ENCODE peak calls at places on chromosomes 5 and 9, in eight cellular contexts. G is CD8-positive, alpha-beta T cell; F is transverse colon; Y is brain microvascular endothelial cell; V is osteoblast; Z is right lobe of liver; W is AG04450; S is spleen. X is an unnamed sample.

GRCh38 chr9:89837911-89838310 is 233.1 kb downstream of the GADD45G start:
- DNase-seq in G (no peak), F (no peak), Y (no peak), V (no peak), Z (no peak), W (no peak), S (no peak), X (no peak)

GRCh38 chr5:103755974-103756373 is 193.4 kb upstream of the NUDT12 start:
- DNase-seq in G (no peak), F (no peak), Y (no peak), V (no peak), Z (no peak), W (no peak), S (no peak), X (no peak)

GRCh38 chr9:70110194-70111041 is 66.8 kb downstream of the MAMDC2 start:
- DNase-seq in G (no peak), F (no peak), Y (no peak), V (no peak), Z (no peak), W (no peak), S (no peak), X (no peak)

GRCh38 chr9:93097496-93098205 is 1.6 kb downstream of the CARD19 start:
- DNase-seq in G (no peak), F (peak; percentile 42), Y (no peak), V (peak; percentile 79), Z (no peak), W (no peak), S (peak; percentile 86), X (no peak)

GRCh38 chr5:131581710-131582109 is 53.3 kb downstream of the RAPGEF6 start:
- DNase-seq in G (no peak), F (no peak), Y (no peak), V (no peak), Z (no peak), W (no peak), S (no peak), X (no peak)

GRCh38 chr5:54217826-54218503 is 92.4 kb downstream of the ARL15 start:
- DNase-seq in G (no peak), F (no peak), Y (peak; percentile 65), V (no peak), Z (no peak), W (peak; percentile 60), S (no peak), X (peak; percentile 50)

GRCh38 chr5:59038169-59039002 is 455.5 kb downstream of the RAB3C start:
- DNase-seq in G (no peak), F (no peak), Y (no peak), V (peak; percentile 55), Z (peak; percentile 21), W (no peak), S (no peak), X (no peak)

GRCh38 chr5:180070726-180071417 is 687 bp downstream of the RNF130 start:
- DNase-seq in G (no peak), F (peak; percentile 33), Y (peak; percentile 30), V (peak; percentile 92), Z (no peak), W (no peak), S (no peak), X (peak; percentile 49)

GRCh38 chr5:35671516-35671915 is 53.9 kb downstream of the SPEF2 start:
- DNase-seq in G (no peak), F (no peak), Y (no peak), V (no peak), Z (no peak), W (no peak), S (no peak), X (no peak)

GRCh38 chr9:133460405-133461175 is 812 bp downstream of the CACFD1 start:
- DNase-seq in G (peak; percentile 68), F (peak; percentile 89), Y (no peak), V (peak; percentile 92), Z (peak; percentile 90), W (no peak), S (no peak), X (no peak)

GRCh38 chr9:107976767-107977166 is 487.2 kb upstream of the KLF4 start:
- DNase-seq in G (no peak), F (peak; percentile 84), Y (no peak), V (no peak), Z (no peak), W (no peak), S (peak; percentile 69), X (no peak)

GRCh38 chr9:128703616-128704355 is 1.5 kb downstream of the PKN3 start:
- DNase-seq in G (no peak), F (no peak), Y (no peak), V (peak; percentile 62), Z (peak; percentile 24), W (no peak), S (peak; percentile 76), X (no peak)

GRCh38 chr9:132214027-132214622 is 52.3 kb downstream of the NTNG2 start:
- DNase-seq in G (no peak), F (no peak), Y (peak; percentile 79), V (peak; percentile 99), Z (peak; percentile 32), W (peak; percentile 75), S (no peak), X (peak; percentile 50)

GRCh38 chr9:137168575-137168906 is 1.3 kb downstream of the LRRC26 start:
- DNase-seq in G (no peak), F (no peak), Y (no peak), V (peak; percentile 93), Z (no peak), W (no peak), S (no peak), X (no peak)

GRCh38 chr9:16396389-16396788 is 474.1 kb downstream of the BNC2 start:
- DNase-seq in G (no peak), F (no peak), Y (peak; percentile 47), V (no peak), Z (no peak), W (no peak), S (no peak), X (no peak)

GRCh38 chr9:5062631-5063030 is 77.6 kb downstream of the JAK2 start:
- DNase-seq in G (no peak), F (no peak), Y (no peak), V (no peak), Z (no peak), W (no peak), S (no peak), X (no peak)

GRCh38 chr5:1896602-1897376 is 14.1 kb upstream of the IRX4 start:
- DNase-seq in G (no peak), F (no peak), Y (no peak), V (peak; percentile 62), Z (no peak), W (no peak), S (peak; percentile 56), X (no peak)
- H3K27me3 ChIP-seq in G (no peaks in the 10 kb centered on the region), F (peaks cover 4% of the 10 kb centered on the region), Y (no peaks in the 10 kb centered on the region), V (no peaks in the 10 kb centered on the region), Z (no peaks in the 10 kb centered on the region), W (peaks cover 12% of the 10 kb centered on the region), S (no peaks in the 10 kb centered on the region), X (no peaks in the 10 kb centered on the region)

DNA sequence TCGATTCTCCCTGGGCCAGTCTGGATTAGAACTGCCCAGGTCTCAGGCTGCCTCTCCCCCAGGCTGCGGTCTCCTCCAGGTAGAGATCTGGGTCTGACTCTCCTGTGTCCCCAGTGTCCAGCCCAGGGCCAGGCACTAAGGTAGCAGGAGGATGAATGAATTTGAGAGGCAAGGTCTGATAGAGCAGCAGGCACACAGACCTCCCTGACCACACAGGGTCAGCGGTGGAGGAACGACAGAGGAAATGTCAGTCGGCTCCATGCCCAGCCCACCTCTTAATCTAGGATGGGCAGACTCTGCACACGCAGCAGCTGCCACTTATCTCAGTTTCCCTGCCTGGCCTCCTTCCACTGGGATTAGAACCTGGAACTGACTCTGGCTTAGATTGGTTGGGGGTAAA is 272.7 kb upstream of the MVB12B start:
- DNase-seq in G (no peak), F (no peak), Y (no peak), V (no peak), Z (no peak), W (no peak), S (no peak), X (no peak)
- H3K27me3 ChIP-seq in G (no peaks in the 10 kb centered on the region), F (peaks cover 20% of the 10 kb centered on the region), Y (no peaks in the 10 kb centered on the region), V (peaks cover 66% of the 10 kb centered on the region), Z (no peaks in the 10 kb centered on the region), W (peaks cover 49% of the 10 kb centered on the region), S (no peaks in the 10 kb centered on the region), X (peaks cover 48% of the 10 kb centered on the region)

GRCh38 chr5:4042311-4042710 is 446.7 kb downstream of the IRX1 start:
- DNase-seq in G (no peak), F (no peak), Y (no peak), V (no peak), Z (no peak), W (no peak), S (no peak), X (no peak)
- H3K27me3 ChIP-seq in G (no peaks in the 10 kb centered on the region), F (no peaks in the 10 kb centered on the region), Y (no peaks in the 10 kb centered on the region), V (no peaks in the 10 kb centered on the region), Z (no peaks in the 10 kb centered on the region), W (no peaks in the 10 kb centered on the region), S (no peaks in the 10 kb centered on the region), X (no peaks in the 10 kb centered on the region)

GRCh38 chr9:98991981-98992884 is 48.5 kb downstream of the COL15A1 start:
- DNase-seq in G (no peak), F (no peak), Y (no peak), V (peak; percentile 42), Z (no peak), W (no peak), S (no peak), X (no peak)
- H3K27me3 ChIP-seq in G (no peaks in the 10 kb centered on the region), F (no peaks in the 10 kb centered on the region), Y (no peaks in the 10 kb centered on the region), V (peaks cover 50% of the 10 kb centered on the region), Z (no peaks in the 10 kb centered on the region), W (peaks cover 29% of the 10 kb centered on the region), S (no peaks in the 10 kb centered on the region), X (peaks cover 24% of the 10 kb centered on the region)